ENCODE peak calls at places on chromosomes 7 and 10, in ten cellular contexts. One of them, this sample, is unnamed. For H3K27me3 and H3K36me3, the result is how much of the 10 kb centered on the place peaks cover.

GRCh38 chr10:104331208-104331838 is 6.9 kb downstream of the ITPRIP start:
- DNase-seq in right atrium auricular region: peak
- DNase-seq in tibial nerve: no peak
- DNase-seq in SK-N-SH: no peak
- DNase-seq in pancreas: no peak
- DNase-seq in fibroblast of lung: peak
- DNase-seq in Peyer's patch: peak
- DNase-seq in left ventricle myocardium inferior: no peak
- DNase-seq in BJ: no peak
- DNase-seq in prostate gland: no peak
- DNase-seq in this sample: no peak

GRCh38 chr7:119935418-119936025 is 337.5 kb upstream of the KCND2 start:
- DNase-seq in SK-N-SH: peak
- DNase-seq in fibroblast of lung: peak
- DNase-seq in right atrium auricular region: no peak
- DNase-seq in BJ: no peak
- DNase-seq in pancreas: no peak
- DNase-seq in prostate gland: no peak
- DNase-seq in Peyer's patch: no peak
- DNase-seq in left ventricle myocardium inferior: no peak
- DNase-seq in tibial nerve: no peak
- DNase-seq in this sample: peak

GRCh38 chr10:48554668-48555067 is 50.2 kb downstream of the ARHGAP22 start:
- DNase-seq in SK-N-SH: no peak
- DNase-seq in right atrium auricular region: peak
- DNase-seq in fibroblast of lung: no peak
- DNase-seq in tibial nerve: no peak
- DNase-seq in prostate gland: no peak
- DNase-seq in Peyer's patch: no peak
- DNase-seq in BJ: no peak
- DNase-seq in left ventricle myocardium inferior: no peak
- DNase-seq in pancreas: no peak
- DNase-seq in this sample: no peak

GRCh38 chr10:121077331-121077730 is 226.2 kb downstream of the WDR11 start:
- DNase-seq in prostate gland: no peak
- DNase-seq in Peyer's patch: no peak
- DNase-seq in fibroblast of lung: no peak
- DNase-seq in pancreas: no peak
- DNase-seq in SK-N-SH: no peak
- DNase-seq in tibial nerve: peak
- DNase-seq in right atrium auricular region: peak
- DNase-seq in BJ: no peak
- DNase-seq in left ventricle myocardium inferior: peak
- DNase-seq in this sample: no peak

GRCh38 chr7:100793806-100794660 is 33.3 kb downstream of the EPHB4 start:
- DNase-seq in Peyer's patch: no peak
- DNase-seq in tibial nerve: no peak
- DNase-seq in left ventricle myocardium inferior: no peak
- DNase-seq in right atrium auricular region: no peak
- DNase-seq in SK-N-SH: no peak
- DNase-seq in fibroblast of lung: no peak
- DNase-seq in BJ: no peak
- DNase-seq in prostate gland: no peak
- DNase-seq in pancreas: no peak
- DNase-seq in this sample: no peak

GRCh38 chr7:158025651-158026600 is 561.7 kb downstream of the PTPRN2 start:
- DNase-seq in pancreas: no peak
- DNase-seq in BJ: no peak
- DNase-seq in SK-N-SH: no peak
- DNase-seq in left ventricle myocardium inferior: no peak
- DNase-seq in fibroblast of lung: no peak
- DNase-seq in prostate gland: no peak
- DNase-seq in right atrium auricular region: peak
- DNase-seq in Peyer's patch: peak
- DNase-seq in tibial nerve: no peak
- DNase-seq in this sample: no peak

GRCh38 chr7:123115331-123115730 is 84.4 kb downstream of the SLC13A1 start:
- DNase-seq in right atrium auricular region: no peak
- DNase-seq in pancreas: no peak
- DNase-seq in left ventricle myocardium inferior: no peak
- DNase-seq in fibroblast of lung: no peak
- DNase-seq in Peyer's patch: no peak
- DNase-seq in BJ: no peak
- DNase-seq in SK-N-SH: no peak
- DNase-seq in tibial nerve: no peak
- DNase-seq in prostate gland: no peak
- DNase-seq in this sample: no peak

GRCh38 chr7:25382175-25382574 is 153.9 kb upstream of the NPVF start:
- DNase-seq in BJ: no peak
- DNase-seq in pancreas: no peak
- DNase-seq in SK-N-SH: no peak
- DNase-seq in left ventricle myocardium inferior: no peak
- DNase-seq in Peyer's patch: no peak
- DNase-seq in fibroblast of lung: no peak
- DNase-seq in prostate gland: no peak
- DNase-seq in tibial nerve: no peak
- DNase-seq in right atrium auricular region: no peak
- DNase-seq in this sample: no peak

GRCh38 chr7:134552105-134552504 is 3.2 kb downstream of the AKR1B15 start:
- DNase-seq in Peyer's patch: peak
- DNase-seq in pancreas: no peak
- DNase-seq in BJ: no peak
- DNase-seq in SK-N-SH: no peak
- DNase-seq in left ventricle myocardium inferior: no peak
- DNase-seq in tibial nerve: no peak
- DNase-seq in right atrium auricular region: no peak
- DNase-seq in fibroblast of lung: peak
- DNase-seq in prostate gland: no peak
- DNase-seq in this sample: no peak

GRCh38 chr10:3109196-3109595 is 41.8 kb downstream of the PFKP start:
- DNase-seq in left ventricle myocardium inferior: no peak
- DNase-seq in right atrium auricular region: no peak
- DNase-seq in SK-N-SH: no peak
- DNase-seq in pancreas: no peak
- DNase-seq in BJ: no peak
- DNase-seq in tibial nerve: no peak
- DNase-seq in Peyer's patch: no peak
- DNase-seq in fibroblast of lung: no peak
- DNase-seq in prostate gland: no peak
- DNase-seq in this sample: no peak

GRCh38 chr7:117834983-117835664 is 38.1 kb downstream of the CTTNBP2 start:
- DNase-seq in pancreas: no peak
- DNase-seq in prostate gland: no peak
- DNase-seq in BJ: no peak
- DNase-seq in SK-N-SH: no peak
- DNase-seq in right atrium auricular region: no peak
- DNase-seq in tibial nerve: no peak
- DNase-seq in left ventricle myocardium inferior: no peak
- DNase-seq in fibroblast of lung: no peak
- DNase-seq in Peyer's patch: no peak
- DNase-seq in this sample: no peak

GRCh38 chr10:84156768-84157167 is 16.8 kb upstream of the GPR15LG start:
- DNase-seq in prostate gland: no peak
- DNase-seq in pancreas: no peak
- DNase-seq in tibial nerve: no peak
- DNase-seq in Peyer's patch: no peak
- DNase-seq in left ventricle myocardium inferior: no peak
- DNase-seq in fibroblast of lung: peak
- DNase-seq in SK-N-SH: no peak
- DNase-seq in BJ: no peak
- DNase-seq in right atrium auricular region: no peak
- DNase-seq in this sample: no peak

GRCh38 chr10:120108941-120109340 is 216.4 kb downstream of the SEC23IP start:
- DNase-seq in prostate gland: no peak
- DNase-seq in fibroblast of lung: no peak
- DNase-seq in SK-N-SH: no peak
- DNase-seq in pancreas: no peak
- DNase-seq in tibial nerve: no peak
- DNase-seq in right atrium auricular region: no peak
- DNase-seq in left ventricle myocardium inferior: no peak
- DNase-seq in Peyer's patch: no peak
- DNase-seq in BJ: no peak
- DNase-seq in this sample: no peak

GRCh38 chr7:147765301-147765700 is 825.3 kb upstream of the C7orf33 start:
- DNase-seq in BJ: no peak
- DNase-seq in SK-N-SH: no peak
- DNase-seq in tibial nerve: no peak
- DNase-seq in Peyer's patch: no peak
- DNase-seq in left ventricle myocardium inferior: no peak
- DNase-seq in fibroblast of lung: no peak
- DNase-seq in pancreas: no peak
- DNase-seq in right atrium auricular region: no peak
- DNase-seq in prostate gland: no peak
- DNase-seq in this sample: no peak

GRCh38 chr10:3783721-3784432 is 1.1 kb downstream of the KLF6 start:
- DNase-seq in fibroblast of lung: peak
- DNase-seq in right atrium auricular region: no peak
- DNase-seq in BJ: no peak
- DNase-seq in SK-N-SH: peak
- DNase-seq in pancreas: peak
- DNase-seq in tibial nerve: peak
- DNase-seq in prostate gland: peak
- DNase-seq in Peyer's patch: peak
- DNase-seq in left ventricle myocardium inferior: peak
- DNase-seq in this sample: no peak

GRCh38 chr10:96267234-96267705 is 4.1 kb downstream of the BLNK start:
- DNase-seq in right atrium auricular region: no peak
- DNase-seq in prostate gland: no peak
- DNase-seq in BJ: no peak
- DNase-seq in pancreas: no peak
- DNase-seq in fibroblast of lung: no peak
- DNase-seq in SK-N-SH: no peak
- DNase-seq in tibial nerve: no peak
- DNase-seq in Peyer's patch: no peak
- DNase-seq in left ventricle myocardium inferior: no peak
- DNase-seq in this sample: no peak

GRCh38 chr7:159007308-159008054 is 137.2 kb downstream of the VIPR2 start:
- DNase-seq in tibial nerve: no peak
- DNase-seq in Peyer's patch: no peak
- DNase-seq in left ventricle myocardium inferior: no peak
- DNase-seq in pancreas: no peak
- DNase-seq in prostate gland: no peak
- DNase-seq in SK-N-SH: no peak
- DNase-seq in fibroblast of lung: no peak
- DNase-seq in right atrium auricular region: no peak
- DNase-seq in BJ: no peak
- DNase-seq in this sample: no peak

GRCh38 chr10:986137-986825 is 2.0 kb upstream of the GTPBP4 start:
- DNase-seq in left ventricle myocardium inferior: no peak
- DNase-seq in fibroblast of lung: no peak
- DNase-seq in Peyer's patch: peak
- DNase-seq in BJ: no peak
- DNase-seq in prostate gland: no peak
- DNase-seq in tibial nerve: no peak
- DNase-seq in SK-N-SH: no peak
- DNase-seq in pancreas: no peak
- DNase-seq in right atrium auricular region: no peak
- DNase-seq in this sample: no peak

DNA sequence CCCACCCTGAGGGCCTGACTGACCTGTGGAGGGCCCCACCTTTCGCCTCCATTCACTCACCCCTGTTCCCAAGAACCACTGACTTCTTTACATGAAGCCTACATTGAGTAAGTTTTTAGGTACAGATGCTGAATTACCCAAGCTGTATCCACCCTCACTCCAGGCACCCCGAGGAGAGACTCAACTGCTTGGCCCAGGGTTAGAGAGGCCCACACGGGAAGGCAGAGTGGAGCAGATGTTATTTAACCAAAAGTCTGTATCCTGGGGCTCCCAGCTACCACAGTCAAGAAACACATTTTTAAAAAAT is 213.1 kb upstream of the FRMD4A start:
- DNase-seq in prostate gland: no peak
- DNase-seq in tibial nerve: no peak
- DNase-seq in fibroblast of lung: no peak
- DNase-seq in left ventricle myocardium inferior: no peak
- DNase-seq in right atrium auricular region: peak
- DNase-seq in BJ: no peak
- DNase-seq in Peyer's patch: no peak
- DNase-seq in pancreas: no peak
- DNase-seq in SK-N-SH: no peak
- DNase-seq in this sample: no peak
- H3K27me3 ChIP-seq in prostate gland: under half
- H3K27me3 ChIP-seq in tibial nerve: under half
- H3K27me3 ChIP-seq in fibroblast of lung: under half
- H3K27me3 ChIP-seq in left ventricle myocardium inferior: under half
- H3K27me3 ChIP-seq in right atrium auricular region: under half
- H3K27me3 ChIP-seq in BJ: under half
- H3K27me3 ChIP-seq in Peyer's patch: under half
- H3K27me3 ChIP-seq in pancreas: under half
- H3K27me3 ChIP-seq in SK-N-SH: under half
- H3K27me3 ChIP-seq in this sample: under half

GRCh38 chr10:11931038-11931437 is 107.9 kb downstream of the PROSER2 start:
- DNase-seq in pancreas: no peak
- DNase-seq in SK-N-SH: no peak
- DNase-seq in prostate gland: no peak
- DNase-seq in tibial nerve: no peak
- DNase-seq in right atrium auricular region: no peak
- DNase-seq in BJ: no peak
- DNase-seq in left ventricle myocardium inferior: no peak
- DNase-seq in Peyer's patch: no peak
- DNase-seq in fibroblast of lung: no peak
- DNase-seq in this sample: no peak
- H3K36me3 ChIP-seq in pancreas: under half
- H3K36me3 ChIP-seq in SK-N-SH: half or more
- H3K36me3 ChIP-seq in prostate gland: under half
- H3K36me3 ChIP-seq in tibial nerve: half or more
- H3K36me3 ChIP-seq in right atrium auricular region: half or more
- H3K36me3 ChIP-seq in BJ: under half
- H3K36me3 ChIP-seq in left ventricle myocardium inferior: half or more
- H3K36me3 ChIP-seq in Peyer's patch: half or more
- H3K36me3 ChIP-seq in fibroblast of lung: under half
- H3K36me3 ChIP-seq in this sample: under half

GRCh38 chr7:71350680-71351079 is 218.7 kb downstream of the GALNT17 start:
- DNase-seq in Peyer's patch: no peak
- DNase-seq in SK-N-SH: no peak
- DNase-seq in right atrium auricular region: no peak
- DNase-seq in tibial nerve: no peak
- DNase-seq in fibroblast of lung: no peak
- DNase-seq in pancreas: no peak
- DNase-seq in prostate gland: no peak
- DNase-seq in BJ: no peak
- DNase-seq in left ventricle myocardium inferior: no peak
- DNase-seq in this sample: no peak
- H3K4me3 ChIP-seq in Peyer's patch: no peak
- H3K4me3 ChIP-seq in SK-N-SH: no peak
- H3K4me3 ChIP-seq in right atrium auricular region: no peak
- H3K4me3 ChIP-seq in tibial nerve: no peak
- H3K4me3 ChIP-seq in fibroblast of lung: no peak
- H3K4me3 ChIP-seq in pancreas: no peak
- H3K4me3 ChIP-seq in prostate gland: no peak
- H3K4me3 ChIP-seq in BJ: no peak
- H3K4me3 ChIP-seq in left ventricle myocardium inferior: no peak
- H3K4me3 ChIP-seq in this sample: no peak

DNA sequence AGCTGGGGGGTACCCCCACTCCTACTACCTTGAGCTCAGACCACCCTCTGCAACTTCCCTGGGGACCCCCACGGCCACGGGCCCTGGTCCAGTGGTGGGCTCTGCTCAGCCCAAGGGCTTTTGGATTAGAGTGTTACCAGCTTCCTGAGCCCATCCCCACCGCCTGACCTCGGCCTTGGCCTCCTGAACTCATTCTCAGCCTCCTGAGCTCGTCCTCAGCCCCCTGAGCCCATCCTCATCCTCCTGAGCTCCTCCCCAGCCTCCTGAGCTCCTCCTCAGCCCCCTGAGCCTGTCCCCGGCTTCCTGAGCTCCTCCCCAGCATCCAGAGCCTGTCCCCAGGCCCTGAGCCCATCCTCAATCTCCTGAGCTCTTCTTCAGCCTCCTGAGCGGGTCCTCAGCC is 106.3 kb upstream of the FAM20C start:
- DNase-seq in pancreas: no peak
- DNase-seq in fibroblast of lung: no peak
- DNase-seq in SK-N-SH: no peak
- DNase-seq in prostate gland: no peak
- DNase-seq in BJ: no peak
- DNase-seq in left ventricle myocardium inferior: no peak
- DNase-seq in right atrium auricular region: no peak
- DNase-seq in Peyer's patch: peak
- DNase-seq in tibial nerve: no peak
- DNase-seq in this sample: no peak
- H3K27me3 ChIP-seq in pancreas: under half
- H3K27me3 ChIP-seq in fibroblast of lung: under half
- H3K27me3 ChIP-seq in SK-N-SH: under half
- H3K27me3 ChIP-seq in prostate gland: under half
- H3K27me3 ChIP-seq in BJ: under half
- H3K27me3 ChIP-seq in left ventricle myocardium inferior: under half
- H3K27me3 ChIP-seq in right atrium auricular region: under half
- H3K27me3 ChIP-seq in Peyer's patch: under half
- H3K27me3 ChIP-seq in tibial nerve: under half
- H3K27me3 ChIP-seq in this sample: under half

This sample was measured in GM06990.